ENCODE peak calls at places on chromosome X, in six cellular contexts. W is spleen, E is esophagus squamous epithelium, H is breast epithelium, L is testis, Y is psoas muscle. X is an unnamed sample.
A peak's percentile ranks its signal among the peaks of the same experiment; 100 is the strongest.

GRCh38 chrX:25524150-25524549 is 508.4 kb upstream of the ARX start:
- DNase-seq in W (no peak), E (no peak), H (no peak), L (no peak), Y (no peak), X (no peak)

GRCh38 chrX:63761639-63762038 is 23.4 kb downstream of the ARHGEF9 start:
- DNase-seq in W (no peak), E (no peak), H (no peak), L (no peak), Y (no peak), X (no peak)

GRCh38 chrX:1734806-1735205 is 119.9 kb downstream of the ASMT start:
- DNase-seq in W (no peak), E (no peak), H (no peak), L (no peak), Y (no peak), X (no peak)

GRCh38 chrX:36431819-36432218 is 512.3 kb downstream of the CFAP47 start:
- DNase-seq in W (no peak), E (no peak), H (no peak), L (no peak), Y (no peak), X (no peak)

GRCh38 chrX:149374751-149375150 is 130.4 kb downstream of the IDS start:
- DNase-seq in W (no peak), E (no peak), H (no peak), L (no peak), Y (no peak), X (no peak)

GRCh38 chrX:83771664-83772063 is 89.3 kb upstream of the CYLC1 start:
- DNase-seq in W (no peak), E (no peak), H (no peak), L (peak; percentile 14), Y (no peak), X (no peak)

GRCh38 chrX:435536-436122 is 48.9 kb upstream of the PPP2R3B start:
- DNase-seq in W (peak; percentile 41), E (no peak), H (peak; percentile 19), L (no peak), Y (peak; percentile 14), X (no peak)

GRCh38 chrX:22486326-22486725 is 213.6 kb downstream of the CBLL2 start:
- DNase-seq in W (no peak), E (no peak), H (no peak), L (no peak), Y (no peak), X (no peak)

GRCh38 chrX:123962006-123962485 is 540 bp downstream of the STAG2 start:
- DNase-seq in W (no peak), E (no peak), H (no peak), L (no peak), Y (no peak), X (no peak)

GRCh38 chrX:28135378-28136047 is 154.3 kb upstream of the DCAF8L1 start:
- DNase-seq in W (no peak), E (no peak), H (no peak), L (no peak), Y (no peak), X (no peak)

GRCh38 chrX:73213734-73214133 is 917 bp downstream of the NAP1L2 start:
- DNase-seq in W (no peak), E (no peak), H (no peak), L (no peak), Y (no peak), X (no peak)

GRCh38 chrX:15314472-15314871 is 968 bp downstream of the ASB11 start:
- DNase-seq in W (no peak), E (no peak), H (no peak), L (no peak), Y (no peak), X (no peak)

GRCh38 chrX:30735839-30736238 is 82.6 kb downstream of the GK start:
- DNase-seq in W (no peak), E (no peak), H (no peak), L (peak; percentile 87), Y (no peak), X (no peak)

GRCh38 chrX:30888526-30889146 is 418 bp downstream of the TAB3 start:
- DNase-seq in W (no peak), E (no peak), H (no peak), L (no peak), Y (no peak), X (no peak)

GRCh38 chrX:140141444-140142029 is 176.2 kb upstream of the CXorf66 start:
- DNase-seq in W (no peak), E (no peak), H (no peak), L (peak; percentile 38), Y (no peak), X (no peak)

GRCh38 chrX:54530358-54530900 is 410 bp downstream of the GNL3L start:
- DNase-seq in W (no peak), E (no peak), H (no peak), L (no peak), Y (no peak), X (no peak)

GRCh38 chrX:119981286-119982070 is 37.9 kb upstream of the NKAP start:
- DNase-seq in W (no peak), E (no peak), H (no peak), L (peak; percentile 25), Y (no peak), X (no peak)

GRCh38 chrX:11792461-11793421 is 34.7 kb downstream of the MSL3 start:
- DNase-seq in W (no peak), E (no peak), H (no peak), L (no peak), Y (no peak), X (no peak)

GRCh38 chrX:87525771-87526229 is 8.2 kb downstream of the KLHL4 start:
- DNase-seq in W (no peak), E (no peak), H (no peak), L (no peak), Y (no peak), X (no peak)
- H3K27me3 ChIP-seq in W (no peaks in the 10 kb centered on the region), E (no peaks in the 10 kb centered on the region), H (no peaks in the 10 kb centered on the region), L (no peaks in the 10 kb centered on the region), Y (no peaks in the 10 kb centered on the region), X (no peaks in the 10 kb centered on the region)

GRCh38 chrX:49193542-49193964 is 6.4 kb downstream of the SYP start:
- DNase-seq in W (no peak), E (no peak), H (no peak), L (no peak), Y (no peak), X (no peak)

GRCh38 chrX:49188468-49189076 is 2.4 kb upstream of the PRICKLE3 start:
- DNase-seq in W (no peak), E (no peak), H (no peak), L (no peak), Y (no peak), X (no peak)

GRCh38 chrX:49192722-49193328 is 6.7 kb upstream of the PRICKLE3 start:
- DNase-seq in W (no peak), E (no peak), H (no peak), L (peak; percentile 35), Y (no peak), X (no peak)

GRCh38 chrX:49190783-49191032 is 4.5 kb upstream of the PRICKLE3 start:
- DNase-seq in W (no peak), E (no peak), H (no peak), L (no peak), Y (no peak), X (no peak)

DNA sequence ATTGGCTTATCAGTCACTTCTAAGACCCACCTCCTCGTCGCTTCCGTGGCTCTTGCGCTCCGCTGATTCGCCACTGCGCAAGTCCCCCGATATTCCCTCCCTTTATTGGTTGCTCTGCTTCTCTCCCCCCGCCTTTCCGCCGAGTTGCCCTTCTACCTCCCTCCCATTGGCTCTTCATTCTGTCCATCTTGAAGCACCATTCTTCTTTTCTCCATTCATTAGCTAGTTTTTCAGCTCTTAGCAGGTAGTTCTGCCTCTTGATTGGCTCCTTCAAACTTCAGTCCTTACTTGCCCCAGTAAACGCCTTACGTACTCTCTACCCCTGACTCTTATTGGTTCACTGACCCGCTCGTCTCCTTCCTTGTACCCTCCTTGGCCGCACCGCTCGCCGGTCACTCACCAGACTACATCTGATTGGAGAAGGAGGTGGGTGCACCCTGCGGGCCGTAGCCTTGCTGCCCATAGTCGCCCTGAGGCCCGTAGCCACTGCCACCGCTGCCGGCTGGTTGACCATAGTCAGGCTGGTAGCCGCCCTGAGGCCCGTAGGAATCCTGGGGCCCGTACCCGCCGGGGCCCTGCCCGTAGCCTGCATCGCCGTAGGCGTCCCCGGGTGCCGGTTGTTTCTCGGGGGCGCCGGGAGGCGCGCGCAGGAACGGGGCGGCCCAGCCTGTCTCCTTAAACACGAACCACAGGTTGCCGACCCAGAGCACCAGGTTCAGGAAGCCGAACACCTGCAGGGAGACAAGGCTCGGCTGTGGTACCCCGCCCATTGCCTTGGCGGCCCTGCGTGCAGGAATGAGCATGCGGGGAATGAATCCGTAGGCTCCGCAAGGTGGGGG is 5.1 kb upstream of the PRICKLE3 start:
- DNase-seq in W (peak; percentile 94), E (peak; percentile 75), H (peak; percentile 79), L (peak; percentile 97), Y (peak; percentile 93), X (peak; percentile 93)
- TF ChIP-seq CTCF in W (no peak), E (no peak), H (no peak), L (peak; percentile 29), Y (no peak), X (no peak)

DNA sequence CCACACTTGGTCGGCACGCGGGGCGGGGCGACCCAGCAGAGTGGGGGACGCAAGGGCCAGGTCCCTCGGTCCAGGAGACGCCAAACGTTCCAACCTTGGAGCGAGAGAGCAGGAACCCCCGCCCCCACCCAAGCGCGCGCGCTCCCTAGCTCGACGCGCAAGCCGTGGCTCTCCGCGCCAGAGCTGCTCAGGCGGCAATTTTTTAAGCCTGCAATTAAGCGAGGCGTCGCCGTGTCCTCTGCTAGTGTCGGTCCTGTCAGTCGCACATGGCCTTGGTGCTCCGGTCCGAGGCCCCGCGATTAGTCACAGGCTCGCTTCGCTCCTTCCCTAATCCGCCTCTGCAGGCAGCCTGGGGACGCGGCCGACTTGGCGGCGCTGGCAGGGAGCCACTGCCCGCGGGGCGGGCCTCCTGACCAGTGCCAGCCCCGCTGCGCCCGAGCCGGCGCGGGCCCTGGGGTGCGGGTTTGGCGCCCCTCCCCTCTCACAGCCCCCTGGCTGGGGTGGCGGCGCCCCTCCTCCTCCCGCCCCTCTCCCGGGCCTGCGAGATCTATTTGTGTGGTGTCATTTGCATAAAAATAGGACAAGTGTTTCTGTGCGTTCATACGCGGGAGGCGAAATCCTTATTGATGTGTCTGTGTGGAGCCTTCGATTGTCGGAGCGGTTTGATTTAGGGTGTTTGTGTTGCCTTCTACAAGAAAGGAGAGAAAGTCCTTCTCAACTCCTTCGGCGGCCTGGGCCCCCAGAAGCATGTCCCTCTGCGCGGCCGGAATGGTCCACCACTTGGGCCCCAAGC is 9.7 kb upstream of the BCOR start:
- DNase-seq in W (peak; percentile 88), E (no peak), H (no peak), L (peak; percentile 52), Y (peak; percentile 85), X (no peak)
- H3K4me1 ChIP-seq in W (peaks cover 22% of the 10 kb centered on the region), E (peaks cover 45% of the 10 kb centered on the region), H (peaks cover 4% of the 10 kb centered on the region), L (no peaks in the 10 kb centered on the region), Y (peaks cover 23% of the 10 kb centered on the region), X (no peaks in the 10 kb centered on the region)

GRCh38 chrX:100635040-100635439 is 1.6 kb downstream of the TSPAN6 start:
- DNase-seq in W (no peak), E (no peak), H (no peak), L (no peak), Y (no peak), X (no peak)
- H3K27me3 ChIP-seq in W (no peaks in the 10 kb centered on the region), E (no peaks in the 10 kb centered on the region), H (no peaks in the 10 kb centered on the region), L (no peaks in the 10 kb centered on the region), Y (peaks cover 16% of the 10 kb centered on the region), X (no peaks in the 10 kb centered on the region)

GRCh38 chrX:3216581-3216980 is 129.9 kb downstream of the MXRA5 start:
- DNase-seq in W (no peak), E (no peak), H (no peak), L (no peak), Y (no peak), X (no peak)
- TF ChIP-seq CTCF in W (no peak), E (no peak), H (no peak), L (no peak), Y (no peak), X (no peak)